ENCODE peak calls at places on chromosome 19, in ten cellular contexts. B is GM10248; P is non-pigmented ciliary epithelial cell; L is fibroblast of villous mesenchyme; G is H9; Y is stimulated activated CD4-positive, alpha-beta T cell treated with anti-CD3 and anti-CD28 coated beads, Interleukin-1b, Interleukin-23, amount 100 ng/mL, for 24 hours; X is AML-193; Q is stimulated activated CD8-positive, alpha-beta memory T cell treated with anti-CD3 and anti-CD28 coated beads, Interleukin-4, amount 100 ng/mL, for 24 hours; U is activated T-helper 1 cell treated with anti-CD3 and anti-CD28 coated beads, Interleukin-2, amount 50 U/mL, for 16 hours; Z is ACHN. I is an unnamed sample.

GRCh38 chr19:39590265-39590664 is 12.1 kb upstream of the LGALS13 start:
- DNase-seq in B (no peak), U (no peak), X (no peak), G (no peak), Y (no peak), Z (peak; percentile 22), P (no peak), L (peak; percentile 5), Q (no peak), I (no peak)

GRCh38 chr19:20482721-20483120 is 82.9 kb downstream of the ZNF737 start:
- DNase-seq in P (no peak), L (no peak), X (no peak), Q (no peak), B (no peak), G (peak; percentile 45), U (peak; percentile 4), Y (no peak), Z (no peak), I (no peak)

GRCh38 chr19:17112700-17113099 is 37.1 kb downstream of the MYO9B start:
- DNase-seq in B (no peak), X (no peak), P (no peak), Y (no peak), L (no peak), Q (no peak), U (no peak), Z (no peak), G (no peak), I (no peak)

GRCh38 chr19:2033115-2033824 is 17.8 kb upstream of the BTBD2 start:
- DNase-seq in Q (no peak), P (no peak), Z (no peak), U (no peak), X (no peak), Y (no peak), B (no peak), G (no peak), L (no peak), I (no peak)

GRCh38 chr19:3963458-3964255 is 7.2 kb downstream of the DAPK3 start:
- DNase-seq in G (no peak), Q (no peak), Z (no peak), X (no peak), U (no peak), Y (no peak), P (no peak), B (no peak), L (no peak), I (no peak)

GRCh38 chr19:12995596-12996541 is 594 bp downstream of the NFIX start:
- DNase-seq in X (no peak), P (no peak), U (no peak), B (peak; percentile 64), L (no peak), Z (peak; percentile 24), Q (no peak), G (no peak), Y (no peak), I (no peak)

GRCh38 chr19:41332468-41332867 is 21.3 kb downstream of the TGFB1 start:
- DNase-seq in U (no peak), Y (no peak), B (no peak), L (no peak), Q (no peak), X (no peak), P (no peak), G (no peak), Z (no peak), I (no peak)

GRCh38 chr19:5343848-5344247 is 3.2 kb upstream of the PTPRS start:
- DNase-seq in P (no peak), Y (no peak), Q (no peak), G (no peak), X (no peak), U (no peak), L (peak; percentile 49), Z (no peak), B (no peak), I (no peak)

I was measured in HL-60.